ENCODE peak calls at places on chromosome 7, in four cellular contexts. One of them, this sample, is unnamed.

GRCh38 chr7:142308326-142308725 is 50.5 kb upstream of the PRSS58 start:
- DNase-seq in GM12878: no peak
- DNase-seq in K562: no peak
- DNase-seq in HepG2: no peak
- DNase-seq in this sample: no peak

GRCh38 chr7:11557627-11558026 is 274.4 kb downstream of the THSD7A start:
- DNase-seq in GM12878: no peak
- DNase-seq in K562: no peak
- DNase-seq in HepG2: peak
- DNase-seq in this sample: peak

GRCh38 chr7:151133986-151134742 is 33.3 kb downstream of the GBX1 start:
- DNase-seq in K562: no peak
- DNase-seq in HepG2: no peak
- DNase-seq in GM12878: no peak
- DNase-seq in this sample: no peak

GRCh38 chr7:105003275-105003674 is 10.7 kb upstream of the KMT2E start:
- DNase-seq in HepG2: no peak
- DNase-seq in GM12878: no peak
- DNase-seq in K562: no peak
- DNase-seq in this sample: no peak

GRCh38 chr7:20784311-20785210 is 2.1 kb downstream of the SP8 start:
- DNase-seq in GM12878: no peak
- DNase-seq in HepG2: no peak
- DNase-seq in K562: no peak
- DNase-seq in this sample: peak

GRCh38 chr7:78769551-78770101 is 683.8 kb downstream of the MAGI2 start:
- DNase-seq in K562: no peak
- DNase-seq in GM12878: peak
- DNase-seq in HepG2: no peak
- DNase-seq in this sample: no peak

GRCh38 chr7:128322040-128322643 is 21.6 kb downstream of the RBM28 start:
- DNase-seq in K562: no peak
- DNase-seq in HepG2: peak
- DNase-seq in GM12878: no peak
- DNase-seq in this sample: peak

GRCh38 chr7:153415632-153416031 is 636.6 kb upstream of the DPP6 start:
- DNase-seq in K562: no peak
- DNase-seq in GM12878: no peak
- DNase-seq in HepG2: no peak
- DNase-seq in this sample: no peak

GRCh38 chr7:110347091-110347490 is 743.8 kb upstream of the LRRN3 start:
- DNase-seq in GM12878: no peak
- DNase-seq in HepG2: no peak
- DNase-seq in K562: no peak
- DNase-seq in this sample: no peak

GRCh38 chr7:29194206-29194593 is 375 bp upstream of the CHN2 start:
- DNase-seq in K562: no peak
- DNase-seq in HepG2: no peak
- DNase-seq in GM12878: no peak
- DNase-seq in this sample: peak

GRCh38 chr7:94394399-94395140 is at the start of gene COL1A2:
- DNase-seq in K562: peak
- DNase-seq in GM12878: no peak
- DNase-seq in HepG2: no peak
- DNase-seq in this sample: peak

GRCh38 chr7:111676167-111676566 is 113.9 kb upstream of the IMMP2L start:
- DNase-seq in GM12878: no peak
- DNase-seq in HepG2: no peak
- DNase-seq in K562: no peak
- DNase-seq in this sample: no peak

GRCh38 chr7:45626441-45627430 is 52.6 kb downstream of the ADCY1 start:
- DNase-seq in HepG2: no peak
- DNase-seq in K562: no peak
- DNase-seq in GM12878: no peak
- DNase-seq in this sample: no peak

GRCh38 chr7:142799483-142799882 is 28.7 kb downstream of the PRSS2 start:
- DNase-seq in HepG2: no peak
- DNase-seq in K562: no peak
- DNase-seq in GM12878: no peak
- DNase-seq in this sample: no peak

GRCh38 chr7:42445691-42446090 is 208.7 kb upstream of the GLI3 start:
- DNase-seq in GM12878: no peak
- DNase-seq in K562: no peak
- DNase-seq in HepG2: no peak
- DNase-seq in this sample: no peak

GRCh38 chr7:113710310-113711106 is 208.3 kb downstream of the PPP1R3A start:
- DNase-seq in HepG2: peak
- DNase-seq in GM12878: peak
- DNase-seq in K562: peak
- DNase-seq in this sample: peak

DNA sequence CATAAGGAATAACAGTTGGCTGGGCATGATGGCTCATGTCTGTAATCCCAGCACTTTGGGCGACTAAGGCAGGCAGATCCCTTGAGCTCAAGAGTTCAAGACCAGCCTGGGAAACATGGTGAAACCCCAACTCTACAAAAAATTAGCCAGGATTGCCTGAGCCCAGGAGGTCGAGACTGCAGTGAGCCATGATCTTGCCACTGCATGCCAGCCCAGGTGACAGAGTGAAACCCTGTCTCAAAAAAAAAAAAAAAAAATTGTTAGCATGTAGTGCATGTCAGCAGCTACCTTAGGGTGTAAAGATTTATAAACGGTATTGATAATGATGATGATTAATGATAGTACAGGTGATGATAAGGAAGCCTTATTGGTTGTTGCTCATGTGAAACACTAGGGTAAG is 331.2 kb upstream of the FZD1 start:
- DNase-seq in K562: no peak
- DNase-seq in HepG2: no peak
- DNase-seq in GM12878: no peak
- DNase-seq in this sample: no peak
- H2AFZ ChIP-seq in K562: no peak
- H2AFZ ChIP-seq in HepG2: no peak
- H2AFZ ChIP-seq in GM12878: no peak
- H2AFZ ChIP-seq in this sample: no peak

DNA sequence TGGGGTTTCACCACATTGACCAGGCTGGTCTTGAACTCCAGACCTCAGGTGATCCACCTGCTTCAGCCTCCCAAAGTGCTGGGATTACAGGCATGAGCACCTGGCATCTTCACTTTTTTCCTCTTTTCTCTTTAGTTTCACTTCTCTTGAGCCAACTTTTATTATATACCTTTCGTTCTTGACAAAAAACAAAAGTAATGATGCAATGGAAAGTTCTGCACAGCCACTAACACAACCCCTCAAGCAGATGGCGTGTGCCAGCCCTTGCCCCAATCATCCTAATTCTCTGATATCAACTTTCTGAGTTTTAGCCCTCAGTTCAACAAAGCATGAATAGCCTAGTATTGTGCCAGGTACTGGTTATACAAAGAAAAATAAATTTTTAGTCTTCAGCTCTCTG is 223.6 kb downstream of the CHCHD3 start:
- DNase-seq in GM12878: no peak
- DNase-seq in K562: no peak
- DNase-seq in HepG2: no peak
- DNase-seq in this sample: no peak
- H3K27ac ChIP-seq in GM12878: no peak
- H3K27ac ChIP-seq in K562: no peak
- H3K27ac ChIP-seq in HepG2: no peak
- H3K27ac ChIP-seq in this sample: no peak

GRCh38 chr7:26036092-26036491 is 115.9 kb upstream of the NFE2L3 start:
- DNase-seq in HepG2: no peak
- DNase-seq in GM12878: no peak
- DNase-seq in K562: no peak
- DNase-seq in this sample: no peak

GRCh38 chr7:26042237-26042636 is 109.8 kb upstream of the NFE2L3 start:
- DNase-seq in HepG2: no peak
- DNase-seq in K562: no peak
- DNase-seq in GM12878: no peak
- DNase-seq in this sample: no peak

GRCh38 chr7:26040085-26040484 is 111.9 kb upstream of the NFE2L3 start:
- DNase-seq in HepG2: no peak
- DNase-seq in GM12878: no peak
- DNase-seq in K562: no peak
- DNase-seq in this sample: no peak

GRCh38 chr7:26035552-26035951 is 116.4 kb upstream of the NFE2L3 start:
- DNase-seq in GM12878: no peak
- DNase-seq in HepG2: no peak
- DNase-seq in K562: no peak
- DNase-seq in this sample: no peak

DNA sequence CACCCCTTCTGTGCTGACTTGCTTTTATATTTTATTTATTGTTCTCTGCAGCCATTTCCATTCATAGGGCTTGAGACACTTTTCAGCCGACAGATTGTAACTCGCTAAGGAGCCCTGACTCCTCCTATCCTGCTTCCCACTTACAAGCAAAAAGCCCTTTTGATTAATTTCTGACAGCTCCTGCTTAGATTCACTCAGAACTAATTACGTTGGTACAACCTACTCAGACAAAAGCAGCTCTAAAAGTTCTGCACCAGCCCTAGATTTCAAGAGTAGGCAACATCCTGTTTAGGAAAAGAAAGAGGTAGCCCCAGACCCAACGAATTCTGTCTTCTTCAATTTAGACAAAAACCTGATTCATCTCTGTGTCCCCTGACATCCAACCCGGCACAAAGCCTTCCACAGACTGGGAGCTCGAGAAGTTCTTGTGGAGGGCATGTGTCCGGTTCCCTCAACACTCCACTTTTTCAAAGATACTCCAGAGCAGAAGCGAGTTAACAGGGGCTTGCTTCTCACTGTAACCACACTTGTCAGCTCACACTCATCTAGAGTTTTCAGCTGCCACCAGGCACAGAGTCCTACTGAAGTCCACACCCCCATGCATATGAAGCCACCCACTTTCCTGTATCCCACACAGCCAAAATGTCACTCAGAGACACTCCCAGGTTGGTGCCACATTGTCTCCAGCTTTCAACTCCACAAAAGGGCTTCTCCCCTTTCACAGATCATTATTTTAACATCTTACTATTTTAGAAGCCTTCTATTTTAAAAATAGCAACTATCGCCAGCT is 113.6 kb upstream of the NFE2L3 start:
- DNase-seq in HepG2: no peak
- DNase-seq in GM12878: no peak
- DNase-seq in K562: no peak
- DNase-seq in this sample: no peak
- TF ChIP-seq JUNB in HepG2: no peak
- TF ChIP-seq JUNB in GM12878: no peak
- TF ChIP-seq JUNB in K562: no peak
- TF ChIP-seq JUNB in this sample: no peak

DNA sequence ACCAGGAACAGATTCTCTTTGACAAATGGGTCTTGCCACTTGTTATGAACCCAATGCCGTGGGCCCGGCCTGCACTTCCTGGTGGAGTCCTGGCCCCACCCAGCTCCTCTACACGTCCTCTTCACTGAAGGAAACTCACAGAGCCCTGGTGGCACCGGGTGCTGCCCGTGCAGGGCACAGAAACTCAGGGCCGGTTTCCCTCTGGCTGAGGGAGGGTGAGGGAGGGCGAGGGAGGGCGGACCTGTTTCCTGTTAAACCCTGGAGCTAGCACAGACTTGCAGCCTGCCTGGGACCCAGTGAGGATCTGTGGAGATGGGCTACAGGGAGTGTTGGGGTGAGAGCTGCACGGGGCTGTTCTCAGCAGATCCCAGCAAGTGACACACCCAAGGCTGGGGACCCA is 596.3 kb downstream of the PTPRN2 start:
- DNase-seq in K562: no peak
- DNase-seq in HepG2: no peak
- DNase-seq in GM12878: no peak
- DNase-seq in this sample: no peak
- H2AFZ ChIP-seq in K562: no peak
- H2AFZ ChIP-seq in HepG2: no peak
- H2AFZ ChIP-seq in GM12878: no peak
- H2AFZ ChIP-seq in this sample: no peak

GRCh38 chr7:26196305-26196704 is 4.2 kb downstream of the HNRNPA2B1 start:
- DNase-seq in GM12878: no peak
- DNase-seq in K562: no peak
- DNase-seq in HepG2: no peak
- DNase-seq in this sample: no peak

GRCh38 chr7:26193432-26194206 is 6.9 kb downstream of the HNRNPA2B1 start:
- DNase-seq in K562: no peak
- DNase-seq in GM12878: no peak
- DNase-seq in HepG2: no peak
- DNase-seq in this sample: no peak

GRCh38 chr7:26195182-26195581 is 5.4 kb downstream of the HNRNPA2B1 start:
- DNase-seq in K562: no peak
- DNase-seq in HepG2: no peak
- DNase-seq in GM12878: no peak
- DNase-seq in this sample: no peak

GRCh38 chr7:26197153-26198115 is 3.1 kb downstream of the HNRNPA2B1 start:
- DNase-seq in HepG2: no peak
- DNase-seq in GM12878: no peak
- DNase-seq in K562: no peak
- DNase-seq in this sample: no peak

DNA sequence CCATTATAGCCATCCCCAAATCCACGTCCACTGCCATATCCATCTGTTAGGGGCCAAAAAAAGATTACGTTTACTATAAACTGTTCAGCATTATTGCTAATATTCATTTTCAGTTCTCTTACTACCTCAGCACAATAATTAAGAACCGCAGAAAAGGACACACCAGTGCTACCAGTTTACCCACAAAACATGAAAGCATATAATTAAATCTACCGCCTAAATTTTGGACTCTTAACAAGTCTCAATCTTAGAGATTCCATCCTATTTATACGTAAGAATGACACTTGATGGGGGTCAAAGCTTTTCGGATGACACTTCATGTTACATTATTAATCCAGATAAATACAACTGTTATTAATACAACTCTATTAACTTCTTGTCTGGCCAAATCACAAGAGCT is 4.7 kb downstream of the HNRNPA2B1 start:
- DNase-seq in HepG2: no peak
- DNase-seq in K562: no peak
- DNase-seq in GM12878: no peak
- DNase-seq in this sample: no peak
- H3K27ac ChIP-seq in HepG2: no peak
- H3K27ac ChIP-seq in K562: no peak
- H3K27ac ChIP-seq in GM12878: no peak
- H3K27ac ChIP-seq in this sample: peak

This sample was measured in GM23338.